ENCODE peak calls at places on chromosomes 16 and 17, in five cellular contexts. One of them, this sample, is unnamed.

GRCh38 chr17:38416840-38417209 is 11.4 kb upstream of the ARHGAP23 start:
- DNase-seq in Caco-2: no peak
- DNase-seq in lower lobe of right lung: peak; percentile 73
- DNase-seq in activated CD4-positive, alpha-beta T cell treated with anti-CD3 and anti-CD28 coated beads, Interleukin-2, amount 50 U/mL, for 4 hours: no peak
- DNase-seq in left cardiac atrium: no peak
- DNase-seq in this sample: peak; percentile 76

GRCh38 chr17:79242873-79243602 is 168.4 kb downstream of the ENGASE start:
- DNase-seq in activated CD4-positive, alpha-beta T cell treated with anti-CD3 and anti-CD28 coated beads, Interleukin-2, amount 50 U/mL, for 4 hours: no peak
- DNase-seq in lower lobe of right lung: no peak
- DNase-seq in Caco-2: no peak
- DNase-seq in left cardiac atrium: no peak
- DNase-seq in this sample: no peak

GRCh38 chr17:5019475-5019956 is 15.7 kb downstream of the SLC52A1 start:
- DNase-seq in lower lobe of right lung: no peak
- DNase-seq in left cardiac atrium: no peak
- DNase-seq in Caco-2: no peak
- DNase-seq in activated CD4-positive, alpha-beta T cell treated with anti-CD3 and anti-CD28 coated beads, Interleukin-2, amount 50 U/mL, for 4 hours: no peak
- DNase-seq in this sample: no peak

GRCh38 chr16:56332464-56333079 is 92.8 kb downstream of the AMFR start:
- DNase-seq in Caco-2: peak; percentile 88
- DNase-seq in lower lobe of right lung: no peak
- DNase-seq in activated CD4-positive, alpha-beta T cell treated with anti-CD3 and anti-CD28 coated beads, Interleukin-2, amount 50 U/mL, for 4 hours: no peak
- DNase-seq in left cardiac atrium: peak; percentile 78
- DNase-seq in this sample: peak; percentile 75

GRCh38 chr17:9987779-9988585 is 82.9 kb upstream of the RCVRN start:
- DNase-seq in activated CD4-positive, alpha-beta T cell treated with anti-CD3 and anti-CD28 coated beads, Interleukin-2, amount 50 U/mL, for 4 hours: no peak
- DNase-seq in lower lobe of right lung: peak; percentile 54
- DNase-seq in left cardiac atrium: peak; percentile 59
- DNase-seq in Caco-2: no peak
- DNase-seq in this sample: no peak

GRCh38 chr17:2369039-2369438 is 31.7 kb downstream of the SGSM2 start:
- DNase-seq in Caco-2: no peak
- DNase-seq in lower lobe of right lung: no peak
- DNase-seq in activated CD4-positive, alpha-beta T cell treated with anti-CD3 and anti-CD28 coated beads, Interleukin-2, amount 50 U/mL, for 4 hours: no peak
- DNase-seq in left cardiac atrium: no peak
- DNase-seq in this sample: no peak

GRCh38 chr17:78442648-78443128 is 64.2 kb downstream of the PGS1 start:
- DNase-seq in Caco-2: no peak
- DNase-seq in left cardiac atrium: peak; percentile 85
- DNase-seq in lower lobe of right lung: peak; percentile 91
- DNase-seq in activated CD4-positive, alpha-beta T cell treated with anti-CD3 and anti-CD28 coated beads, Interleukin-2, amount 50 U/mL, for 4 hours: no peak
- DNase-seq in this sample: peak; percentile 90

GRCh38 chr16:48366165-48367093 is 18.8 kb downstream of the SIAH1 start:
- DNase-seq in lower lobe of right lung: no peak
- DNase-seq in activated CD4-positive, alpha-beta T cell treated with anti-CD3 and anti-CD28 coated beads, Interleukin-2, amount 50 U/mL, for 4 hours: peak; percentile 47
- DNase-seq in Caco-2: peak; percentile 65
- DNase-seq in left cardiac atrium: no peak
- DNase-seq in this sample: no peak

GRCh38 chr17:16013943-16014407 is 14.4 kb downstream of the TTC19 start:
- DNase-seq in lower lobe of right lung: no peak
- DNase-seq in activated CD4-positive, alpha-beta T cell treated with anti-CD3 and anti-CD28 coated beads, Interleukin-2, amount 50 U/mL, for 4 hours: no peak
- DNase-seq in Caco-2: no peak
- DNase-seq in left cardiac atrium: no peak
- DNase-seq in this sample: no peak

GRCh38 chr17:2453325-2453724 is 52.5 kb upstream of the MNT start:
- DNase-seq in Caco-2: no peak
- DNase-seq in lower lobe of right lung: no peak
- DNase-seq in left cardiac atrium: no peak
- DNase-seq in activated CD4-positive, alpha-beta T cell treated with anti-CD3 and anti-CD28 coated beads, Interleukin-2, amount 50 U/mL, for 4 hours: no peak
- DNase-seq in this sample: no peak

GRCh38 chr17:77320046-77320445 is 179.3 kb downstream of the SEC14L1 start:
- DNase-seq in left cardiac atrium: no peak
- DNase-seq in lower lobe of right lung: peak; percentile 50
- DNase-seq in Caco-2: no peak
- DNase-seq in activated CD4-positive, alpha-beta T cell treated with anti-CD3 and anti-CD28 coated beads, Interleukin-2, amount 50 U/mL, for 4 hours: no peak
- DNase-seq in this sample: peak; percentile 69

GRCh38 chr16:66948034-66948821 is 12.8 kb upstream of the CES3 start:
- DNase-seq in lower lobe of right lung: no peak
- DNase-seq in activated CD4-positive, alpha-beta T cell treated with anti-CD3 and anti-CD28 coated beads, Interleukin-2, amount 50 U/mL, for 4 hours: no peak
- DNase-seq in Caco-2: no peak
- DNase-seq in left cardiac atrium: no peak
- DNase-seq in this sample: no peak

GRCh38 chr16:53053967-53054669 is 673 bp upstream of the CHD9 start:
- DNase-seq in lower lobe of right lung: peak; percentile 54
- DNase-seq in activated CD4-positive, alpha-beta T cell treated with anti-CD3 and anti-CD28 coated beads, Interleukin-2, amount 50 U/mL, for 4 hours: no peak
- DNase-seq in Caco-2: peak; percentile 39
- DNase-seq in left cardiac atrium: peak; percentile 60
- DNase-seq in this sample: peak; percentile 70

GRCh38 chr16:2042666-2043295 is 4.9 kb downstream of the NTHL1 start:
- DNase-seq in Caco-2: no peak
- DNase-seq in left cardiac atrium: no peak
- DNase-seq in activated CD4-positive, alpha-beta T cell treated with anti-CD3 and anti-CD28 coated beads, Interleukin-2, amount 50 U/mL, for 4 hours: no peak
- DNase-seq in lower lobe of right lung: no peak
- DNase-seq in this sample: no peak

GRCh38 chr17:3710951-3711383 is 12.7 kb upstream of the HASPIN start:
- DNase-seq in Caco-2: no peak
- DNase-seq in left cardiac atrium: no peak
- DNase-seq in activated CD4-positive, alpha-beta T cell treated with anti-CD3 and anti-CD28 coated beads, Interleukin-2, amount 50 U/mL, for 4 hours: peak; percentile 61
- DNase-seq in lower lobe of right lung: no peak
- DNase-seq in this sample: no peak

GRCh38 chr16:87264634-87265033 is 52.6 kb downstream of the C16orf95 start:
- DNase-seq in lower lobe of right lung: no peak
- DNase-seq in left cardiac atrium: no peak
- DNase-seq in activated CD4-positive, alpha-beta T cell treated with anti-CD3 and anti-CD28 coated beads, Interleukin-2, amount 50 U/mL, for 4 hours: no peak
- DNase-seq in Caco-2: no peak
- DNase-seq in this sample: no peak

GRCh38 chr16:54370653-54371052 is 84.1 kb upstream of the IRX3 start:
- DNase-seq in left cardiac atrium: peak; percentile 83
- DNase-seq in activated CD4-positive, alpha-beta T cell treated with anti-CD3 and anti-CD28 coated beads, Interleukin-2, amount 50 U/mL, for 4 hours: no peak
- DNase-seq in Caco-2: no peak
- DNase-seq in lower lobe of right lung: peak; percentile 55
- DNase-seq in this sample: peak; percentile 68

This sample was measured in upper lobe of right lung.